ENCODE peak calls at places on chromosome 1, in six cellular contexts. V is endothelial cell of umbilical vein, T is A549, K is HCT116, Q is HepG2, G is WTC11. X is an unnamed sample.

GRCh38 chr1:2169200-2169836 is 25.3 kb downstream of the FAAP20 start:
- DNase-seq in Q (no peak), K (no peak), T (no peak), V (no peak), G (no peak), X (no peak)

GRCh38 chr1:44484155-44484688 is 79.2 kb downstream of the RNF220 start:
- DNase-seq in T (no peak), K (no peak), G (peak; percentile 36), V (peak; percentile 11), Q (peak; percentile 12), X (peak; percentile 51)

GRCh38 chr1:99279525-99279924 is 15.2 kb downstream of the PLPPR4 start:
- DNase-seq in G (no peak), Q (no peak), K (no peak), V (no peak), T (no peak), X (no peak)

GRCh38 chr1:21963477-21964217 is 13.2 kb upstream of the CELA3B start:
- DNase-seq in Q (peak; percentile 65), V (peak; percentile 81), G (peak; percentile 91), K (peak; percentile 47), T (peak; percentile 48), X (peak; percentile 78)

GRCh38 chr1:40247655-40248054 is at the start of gene TMCO2:
- DNase-seq in V (peak; percentile 7), G (no peak), T (no peak), K (no peak), Q (peak; percentile 93), X (no peak)

GRCh38 chr1:156886583-156887302 is 6.8 kb upstream of the PEAR1 start:
- DNase-seq in K (no peak), Q (no peak), G (no peak), V (no peak), T (no peak), X (no peak)

GRCh38 chr1:217090073-217090911 is 367.1 kb upstream of the ESRRG start:
- DNase-seq in K (no peak), Q (no peak), T (no peak), G (no peak), V (no peak), X (no peak)

GRCh38 chr1:201468501-201468843 is 516 bp downstream of the PHLDA3 start:
- DNase-seq in G (peak; percentile 50), V (peak; percentile 54), T (no peak), Q (no peak), K (no peak), X (no peak)

GRCh38 chr1:42037586-42037985 is 115.6 kb upstream of the GUCA2B start:
- DNase-seq in V (no peak), G (no peak), T (no peak), K (no peak), Q (no peak), X (no peak)

GRCh38 chr1:155269381-155269780 is 3.9 kb downstream of the CLK2 start:
- DNase-seq in Q (no peak), V (no peak), K (no peak), G (no peak), T (no peak), X (no peak)

GRCh38 chr1:153345187-153346066 is 3.2 kb downstream of the PGLYRP4 start:
- DNase-seq in V (no peak), T (no peak), K (no peak), G (no peak), Q (no peak), X (peak; percentile 39)

GRCh38 chr1:7257225-7257624 is 472.0 kb downstream of the CAMTA1 start:
- DNase-seq in V (no peak), T (no peak), Q (no peak), G (no peak), K (no peak), X (no peak)

GRCh38 chr1:164794310-164794709 is 235.3 kb downstream of the PBX1 start:
- DNase-seq in T (peak; percentile 41), Q (no peak), K (no peak), G (no peak), V (peak; percentile 15), X (peak; percentile 59)

GRCh38 chr1:19793360-19794046 is 6.2 kb downstream of the TMCO4 start:
- DNase-seq in G (no peak), T (no peak), K (no peak), V (no peak), Q (no peak), X (no peak)

GRCh38 chr1:2539312-2539907 is 9.3 kb upstream of the HES5 start:
- DNase-seq in T (no peak), K (no peak), G (peak; percentile 83), Q (no peak), V (no peak), X (peak; percentile 45)

GRCh38 chr1:158002630-158003408 is 9.4 kb downstream of the KIRREL1 start:
- DNase-seq in K (no peak), Q (no peak), T (no peak), G (peak; percentile 56), V (no peak), X (no peak)

GRCh38 chr1:15417365-15417934 is 7.8 kb downstream of the EFHD2 start:
- DNase-seq in T (peak; percentile 56), K (no peak), G (no peak), V (peak; percentile 78), Q (no peak), X (peak; percentile 77)

GRCh38 chr1:242240691-242241090 is 241.8 kb upstream of the MAP1LC3C start:
- DNase-seq in Q (no peak), V (no peak), T (no peak), K (no peak), G (no peak), X (no peak)

GRCh38 chr1:116972676-116973035 is 28.9 kb upstream of the CD101 start:
- DNase-seq in Q (no peak), V (no peak), K (no peak), T (no peak), G (no peak), X (no peak)

GRCh38 chr1:23585321-23586022 is 26.2 kb upstream of the ID3 start:
- DNase-seq in T (peak; percentile 81), G (no peak), V (no peak), Q (no peak), K (no peak), X (peak; percentile 69)

GRCh38 chr1:91699339-91699970 is 186.5 kb downstream of the TGFBR3 start:
- DNase-seq in K (no peak), T (no peak), Q (no peak), V (no peak), G (no peak), X (no peak)

GRCh38 chr1:216766633-216767325 is 43.5 kb upstream of the ESRRG start:
- DNase-seq in K (no peak), G (no peak), V (no peak), Q (no peak), T (no peak), X (no peak)

GRCh38 chr1:205214756-205215155 is 3.3 kb upstream of the DSTYK start:
- DNase-seq in Q (no peak), G (no peak), V (no peak), K (no peak), T (no peak), X (peak; percentile 80)

GRCh38 chr1:31756578-31756977 is 7.6 kb downstream of the ADGRB2 start:
- DNase-seq in Q (no peak), V (no peak), K (no peak), T (no peak), G (no peak), X (no peak)

GRCh38 chr1:172244865-172245264 is 175.6 kb upstream of the C1orf105 start:
- DNase-seq in K (no peak), T (no peak), Q (no peak), G (no peak), V (no peak), X (no peak)

GRCh38 chr1:172236958-172237357 is 183.5 kb upstream of the C1orf105 start:
- DNase-seq in Q (no peak), G (no peak), K (no peak), V (no peak), T (no peak), X (no peak)

GRCh38 chr1:172241540-172241939 is 178.9 kb upstream of the C1orf105 start:
- DNase-seq in G (no peak), T (no peak), K (no peak), Q (no peak), V (no peak), X (no peak)

GRCh38 chr1:172238969-172239368 is 181.5 kb upstream of the C1orf105 start:
- DNase-seq in G (no peak), Q (no peak), T (no peak), V (no peak), K (no peak), X (no peak)

DNA sequence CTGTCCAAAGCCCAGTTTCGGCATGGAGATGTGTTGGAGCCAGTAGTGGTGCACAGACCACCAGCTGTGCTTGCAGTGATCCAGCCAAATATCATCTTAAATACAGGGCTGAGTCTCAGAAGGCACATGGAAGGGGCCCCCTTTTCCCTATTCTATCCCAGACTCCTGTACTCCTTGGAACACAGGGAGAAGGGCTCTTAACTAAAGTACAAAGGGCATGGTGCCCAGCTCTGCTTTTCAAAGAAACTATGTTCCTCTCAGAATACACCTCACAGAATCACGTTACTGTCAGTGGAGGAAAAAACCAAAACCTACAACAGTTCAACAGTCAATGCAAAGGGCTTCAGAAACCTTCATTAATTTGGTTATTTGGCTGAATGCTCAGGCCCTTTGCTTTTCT is 180.6 kb upstream of the C1orf105 start:
- DNase-seq in T (no peak), V (no peak), Q (no peak), G (no peak), K (no peak), X (no peak)
- TF ChIP-seq MAX in T (no peak), V (no peak), Q (no peak), G (no peak), K (no peak), X (no peak)

GRCh38 chr1:182149411-182149965 is 88.0 kb upstream of the ZNF648 start:
- DNase-seq in G (no peak), T (no peak), V (no peak), K (no peak), Q (no peak), X (peak; percentile 95)
- TF ChIP-seq MAX in G (no peak), T (no peak), V (no peak), K (no peak), Q (no peak), X (peak; percentile 51)

DNA sequence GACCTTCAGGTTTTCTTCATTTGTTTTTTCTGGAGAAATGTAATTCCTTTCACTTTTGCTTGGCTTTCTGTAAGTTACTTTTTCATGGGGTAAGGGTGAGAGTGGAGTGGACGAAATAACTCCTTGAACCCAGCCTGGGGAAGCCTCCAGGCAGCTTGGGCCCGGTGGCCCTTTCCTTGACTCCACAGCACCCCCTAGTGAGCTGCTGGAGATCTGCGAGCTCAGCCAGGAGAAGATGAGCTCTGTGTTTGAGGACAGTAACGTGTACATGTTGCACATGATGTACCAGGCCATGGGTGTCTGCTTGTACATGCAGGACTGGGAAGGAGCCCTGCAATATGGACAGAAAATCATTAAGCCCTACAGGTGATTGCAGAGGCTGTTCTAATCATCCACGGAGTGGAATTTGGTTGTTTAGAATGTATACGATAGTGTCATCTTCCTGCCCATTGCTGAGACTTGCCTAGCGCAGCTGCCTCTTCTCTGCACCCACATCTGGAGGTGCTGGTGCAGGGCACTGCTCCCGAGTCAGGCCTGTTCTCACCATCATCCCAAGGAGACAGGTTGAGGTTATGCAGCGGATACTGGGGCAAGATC is 51.0 kb downstream of the SMYD2 start:
- DNase-seq in K (peak; percentile 26), V (peak; percentile 33), Q (peak; percentile 26), G (peak; percentile 77), T (peak; percentile 77), X (peak; percentile 62)
- TF ChIP-seq MAX in K (no peak), V (no peak), Q (no peak), G (no peak), T (no peak), X (no peak)

DNA sequence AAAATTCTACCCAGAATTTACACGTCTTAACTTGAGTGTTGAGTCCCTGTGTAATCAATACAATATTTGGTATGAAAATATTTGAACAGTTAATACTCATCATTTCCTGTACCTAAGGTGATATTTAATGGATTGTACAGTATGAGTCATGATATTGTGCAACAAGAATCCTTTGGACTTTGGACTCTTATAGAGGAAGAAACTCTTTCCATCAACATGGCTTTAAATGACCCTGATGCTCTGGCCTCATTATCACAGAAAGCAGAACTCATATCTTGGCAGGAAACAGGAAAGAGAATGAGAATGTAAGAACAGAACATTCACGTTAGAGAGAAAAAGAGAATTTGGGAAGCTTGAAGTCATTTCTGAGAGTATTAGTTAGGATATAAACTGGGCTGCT is 168.8 kb upstream of the B3GALT2 start:
- DNase-seq in V (peak; percentile 59), T (peak; percentile 17), G (no peak), Q (peak; percentile 81), K (peak; percentile 64), X (peak; percentile 10)
- TF ChIP-seq MAX in V (no peak), T (peak; percentile 18), G (no peak), Q (no peak), K (peak; percentile 29), X (no peak)